ENCODE peak calls at places on chromosomes 7 and 10, in seven cellular contexts. E, P, W, B, J, Y and V are unnamed samples.

GRCh38 chr7:35839860-35840854 is 39.3 kb downstream of the SEPTIN7 start:
- DNase-seq in J (peak; percentile 78), E (no peak), B (peak; percentile 59), W (no peak), P (no peak), Y (no peak), V (no peak)

GRCh38 chr7:101677421-101678137 is 48.5 kb upstream of the MYL10 start:
- DNase-seq in Y (no peak), W (no peak), P (no peak), J (peak; percentile 37), B (peak; percentile 48), E (peak; percentile 22), V (no peak)

GRCh38 chr10:22849077-22849810 is 78.6 kb upstream of the ARMC3 start:
- DNase-seq in E (peak; percentile 52), Y (no peak), P (no peak), J (no peak), B (peak; percentile 64), W (no peak), V (peak; percentile 57)

GRCh38 chr10:22659901-22660300 is 54.5 kb downstream of the PIP4K2A start:
- DNase-seq in B (no peak), W (no peak), J (no peak), E (no peak), Y (no peak), P (no peak), V (no peak)

GRCh38 chr10:96700477-96701099 is 19.7 kb downstream of the PIK3AP1 start:
- DNase-seq in B (no peak), W (no peak), E (no peak), P (peak; percentile 13), J (no peak), Y (no peak), V (no peak)

GRCh38 chr10:118020365-118020764 is 26.4 kb downstream of the RAB11FIP2 start:
- DNase-seq in W (no peak), E (no peak), Y (no peak), P (no peak), J (no peak), B (no peak), V (no peak)

GRCh38 chr7:43138710-43139601 is 26.5 kb downstream of the HECW1 start:
- DNase-seq in J (peak; percentile 20), B (peak; percentile 11), Y (no peak), W (no peak), E (no peak), P (no peak), V (no peak)

GRCh38 chr7:119482209-119482608 is 790.8 kb upstream of the KCND2 start:
- DNase-seq in J (no peak), W (no peak), Y (peak; percentile 19), B (peak; percentile 46), P (no peak), E (peak; percentile 51), V (no peak)

GRCh38 chr10:43998021-43998809 is 349.5 kb upstream of the ZNF32 start:
- DNase-seq in W (no peak), E (no peak), Y (no peak), B (peak; percentile 51), P (no peak), J (peak; percentile 10), V (no peak)

DNA sequence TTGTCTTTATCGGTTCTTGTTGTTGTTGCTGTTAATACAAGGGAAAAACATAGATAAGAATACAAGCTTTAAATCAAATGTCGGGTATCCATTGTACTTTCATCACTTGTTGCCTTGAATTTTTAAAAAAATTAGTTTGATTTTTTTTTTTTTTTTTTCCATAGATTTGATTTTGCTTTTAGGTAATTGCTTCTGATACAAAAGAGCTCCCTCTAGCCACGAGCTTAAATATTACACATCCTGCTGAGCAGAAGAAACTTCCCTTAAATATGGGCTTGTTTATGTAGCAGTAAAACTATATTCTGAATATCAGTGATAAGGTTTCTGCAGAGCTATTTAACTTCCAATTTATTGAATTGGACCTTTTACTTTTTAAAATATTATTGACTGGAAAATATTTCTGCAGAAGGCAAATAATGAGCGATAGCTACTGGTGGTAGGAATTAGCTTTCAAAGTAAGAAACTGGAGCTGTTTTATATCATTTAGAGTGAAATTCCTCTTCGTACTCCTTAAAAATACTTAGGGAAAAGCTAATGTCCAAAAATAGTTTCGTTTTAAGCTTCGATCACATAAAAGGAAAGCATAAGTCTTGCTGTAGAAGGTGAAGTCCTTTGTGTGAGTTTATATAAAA is 216.9 kb downstream of the POLR1F start:
- DNase-seq in B (peak; percentile 75), E (peak; percentile 39), W (no peak), P (no peak), J (peak; percentile 66), Y (no peak), V (no peak)
- TF ChIP-seq CTCF in B (peak; percentile 63), E (peak; percentile 61), W (no peak), P (peak; percentile 9), J (peak; percentile 75), Y (peak; percentile 80), V (no peak)

DNA sequence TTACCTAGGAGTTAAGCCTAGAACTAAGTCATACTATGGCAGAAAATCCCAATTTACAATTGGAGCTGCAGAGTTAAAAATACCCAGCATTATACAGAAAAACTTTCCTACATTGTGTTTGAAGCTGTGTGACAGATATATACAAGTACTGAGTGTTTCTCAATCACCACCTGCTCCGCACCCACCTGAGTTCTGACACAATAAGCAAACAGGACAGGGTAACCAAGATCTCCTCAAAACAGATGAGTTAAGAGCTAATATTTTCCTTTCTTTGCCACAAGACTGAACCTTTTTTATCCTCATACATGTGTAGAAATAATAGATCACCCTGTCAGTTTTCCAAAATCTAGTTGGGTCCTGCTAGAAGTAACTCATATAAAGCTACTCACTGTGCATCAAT is 186.3 kb downstream of the DOCK4 start:
- DNase-seq in W (no peak), E (no peak), J (no peak), P (no peak), B (no peak), Y (no peak), V (no peak)
- TF ChIP-seq CTCF in W (no peak), E (no peak), J (no peak), P (no peak), B (no peak), Y (no peak), V (no peak)

GRCh38 chr7:156060925-156061324 is 248.7 kb upstream of the SHH start:
- DNase-seq in E (no peak), P (no peak), B (no peak), W (no peak), Y (no peak), J (no peak), V (no peak)

GRCh38 chr7:156055206-156055822 is 243.1 kb upstream of the SHH start:
- DNase-seq in Y (no peak), P (no peak), J (no peak), W (no peak), B (no peak), E (no peak), V (no peak)

GRCh38 chr7:156059374-156059773 is 247.1 kb upstream of the SHH start:
- DNase-seq in J (no peak), Y (no peak), E (no peak), W (no peak), B (no peak), P (no peak), V (no peak)

GRCh38 chr7:156056548-156056947 is 244.3 kb upstream of the SHH start:
- DNase-seq in Y (no peak), P (no peak), W (no peak), E (no peak), J (no peak), B (no peak), V (no peak)

GRCh38 chr7:156058248-156058647 is 246.0 kb upstream of the SHH start:
- DNase-seq in B (no peak), J (no peak), P (no peak), W (no peak), E (no peak), Y (no peak), V (no peak)
- TF ChIP-seq CTCF in B (no peak), J (no peak), P (no peak), W (no peak), E (no peak), Y (no peak), V (no peak)

GRCh38 chr7:96773483-96773882 is 63.8 kb upstream of the SEM1 start:
- DNase-seq in P (no peak), E (no peak), J (no peak), B (no peak), Y (no peak), W (no peak), V (no peak)

GRCh38 chr7:96772295-96772694 is 62.6 kb upstream of the SEM1 start:
- DNase-seq in P (no peak), E (no peak), B (no peak), W (no peak), J (no peak), Y (no peak), V (no peak)

GRCh38 chr7:96775046-96775445 is 65.4 kb upstream of the SEM1 start:
- DNase-seq in Y (no peak), E (no peak), B (no peak), J (no peak), W (no peak), P (no peak), V (no peak)

GRCh38 chr7:96781919-96782318 is 72.3 kb upstream of the SEM1 start:
- DNase-seq in P (no peak), Y (no peak), E (no peak), J (no peak), B (no peak), W (no peak), V (no peak)

DNA sequence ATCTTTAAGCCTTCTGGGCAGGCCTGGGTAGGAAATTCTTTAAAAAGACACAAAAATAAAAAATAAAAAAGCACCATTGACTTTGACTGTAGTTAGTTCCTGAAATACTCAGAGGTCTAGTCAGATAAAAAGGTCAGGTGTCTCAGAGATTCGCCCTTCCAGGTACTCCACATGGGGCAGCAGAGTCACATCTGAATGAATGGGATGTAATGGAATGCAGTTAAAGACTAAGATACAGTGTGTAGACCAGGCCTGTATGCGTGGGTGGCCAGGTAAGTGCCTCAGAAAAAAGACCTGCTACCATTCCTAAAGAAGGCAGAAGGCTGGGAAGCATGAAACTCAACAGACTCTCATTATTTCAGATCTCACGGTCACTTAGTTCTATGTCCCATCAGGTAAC is 68.6 kb upstream of the SEM1 start:
- DNase-seq in B (no peak), E (peak; percentile 1), J (no peak), Y (no peak), W (no peak), P (no peak), V (no peak)
- TF ChIP-seq CTCF in B (no peak), E (no peak), J (no peak), Y (no peak), W (no peak), P (no peak), V (no peak)

GRCh38 chr7:82343-83155 is 109.8 kb upstream of the FAM20C start:
- DNase-seq in Y (no peak), E (peak; percentile 59), P (no peak), J (no peak), W (no peak), B (no peak), V (no peak)
- TF ChIP-seq CTCF in Y (no peak), E (no peak), P (no peak), J (no peak), W (no peak), B (no peak), V (no peak)

GRCh38 chr7:51949726-51950644 is 633.4 kb upstream of the COBL start:
- DNase-seq in B (no peak), J (no peak), E (no peak), P (no peak), Y (no peak), W (no peak), V (no peak)
- TF ChIP-seq CTCF in B (no peak), J (no peak), E (no peak), P (no peak), Y (no peak), W (no peak), V (no peak)